ENCODE peak calls at places on chromosomes 11 and 22, in five cellular contexts. One of them, this sample, is unnamed.

GRCh38 chr11:102476069-102476468 is 23.5 kb upstream of the TMEM123 start:
- DNase-seq in cardiac fibroblast: peak; percentile 65
- DNase-seq in stimulated activated CD4-positive, alpha-beta T cell treated with anti-CD3 and anti-CD28 coated beads, TNF-alpha, amount 100 ng/mL, for 1 hour: no peak
- DNase-seq in AG09309: no peak
- DNase-seq in sigmoid colon: no peak
- DNase-seq in this sample: no peak

GRCh38 chr11:21861314-21861713 is 331.6 kb upstream of the ANO5 start:
- DNase-seq in cardiac fibroblast: no peak
- DNase-seq in stimulated activated CD4-positive, alpha-beta T cell treated with anti-CD3 and anti-CD28 coated beads, TNF-alpha, amount 100 ng/mL, for 1 hour: no peak
- DNase-seq in AG09309: no peak
- DNase-seq in sigmoid colon: no peak
- DNase-seq in this sample: no peak

GRCh38 chr11:122642971-122643370 is 12.6 kb upstream of the UBASH3B start:
- DNase-seq in cardiac fibroblast: peak; percentile 65
- DNase-seq in stimulated activated CD4-positive, alpha-beta T cell treated with anti-CD3 and anti-CD28 coated beads, TNF-alpha, amount 100 ng/mL, for 1 hour: no peak
- DNase-seq in AG09309: no peak
- DNase-seq in sigmoid colon: no peak
- DNase-seq in this sample: no peak

GRCh38 chr11:37988031-37988430 is 1390.0 kb upstream of the RAG2 start:
- DNase-seq in cardiac fibroblast: peak; percentile 84
- DNase-seq in stimulated activated CD4-positive, alpha-beta T cell treated with anti-CD3 and anti-CD28 coated beads, TNF-alpha, amount 100 ng/mL, for 1 hour: no peak
- DNase-seq in AG09309: no peak
- DNase-seq in sigmoid colon: no peak
- DNase-seq in this sample: no peak

GRCh38 chr11:64694821-64695365 is 28.1 kb downstream of the NRXN2 start:
- DNase-seq in cardiac fibroblast: no peak
- DNase-seq in stimulated activated CD4-positive, alpha-beta T cell treated with anti-CD3 and anti-CD28 coated beads, TNF-alpha, amount 100 ng/mL, for 1 hour: no peak
- DNase-seq in AG09309: no peak
- DNase-seq in sigmoid colon: no peak
- DNase-seq in this sample: no peak

GRCh38 chr11:129704831-129705230 is 110.8 kb upstream of the TMEM45B start:
- DNase-seq in cardiac fibroblast: no peak
- DNase-seq in stimulated activated CD4-positive, alpha-beta T cell treated with anti-CD3 and anti-CD28 coated beads, TNF-alpha, amount 100 ng/mL, for 1 hour: no peak
- DNase-seq in AG09309: no peak
- DNase-seq in sigmoid colon: no peak
- DNase-seq in this sample: no peak

GRCh38 chr11:73325036-73325981 is 17.2 kb downstream of the ARHGEF17 start:
- DNase-seq in cardiac fibroblast: peak; percentile 82
- DNase-seq in stimulated activated CD4-positive, alpha-beta T cell treated with anti-CD3 and anti-CD28 coated beads, TNF-alpha, amount 100 ng/mL, for 1 hour: no peak
- DNase-seq in AG09309: no peak
- DNase-seq in sigmoid colon: peak; percentile 83
- DNase-seq in this sample: no peak

GRCh38 chr11:45233804-45234170 is 52.4 kb downstream of the SYT13 start:
- DNase-seq in cardiac fibroblast: no peak
- DNase-seq in stimulated activated CD4-positive, alpha-beta T cell treated with anti-CD3 and anti-CD28 coated beads, TNF-alpha, amount 100 ng/mL, for 1 hour: no peak
- DNase-seq in AG09309: no peak
- DNase-seq in sigmoid colon: peak; percentile 55
- DNase-seq in this sample: no peak

GRCh38 chr22:20249797-20250354 is 18.2 kb downstream of the RTN4R start:
- DNase-seq in cardiac fibroblast: peak; percentile 57
- DNase-seq in stimulated activated CD4-positive, alpha-beta T cell treated with anti-CD3 and anti-CD28 coated beads, TNF-alpha, amount 100 ng/mL, for 1 hour: no peak
- DNase-seq in AG09309: no peak
- DNase-seq in sigmoid colon: peak; percentile 78
- DNase-seq in this sample: peak; percentile 73

GRCh38 chr11:131875611-131876010 is 505.2 kb downstream of the NTM start:
- DNase-seq in cardiac fibroblast: peak; percentile 64
- DNase-seq in stimulated activated CD4-positive, alpha-beta T cell treated with anti-CD3 and anti-CD28 coated beads, TNF-alpha, amount 100 ng/mL, for 1 hour: no peak
- DNase-seq in AG09309: no peak
- DNase-seq in sigmoid colon: no peak
- DNase-seq in this sample: no peak

GRCh38 chr11:74742070-74742469 is 6.6 kb upstream of the RNF169 start:
- DNase-seq in cardiac fibroblast: no peak
- DNase-seq in stimulated activated CD4-positive, alpha-beta T cell treated with anti-CD3 and anti-CD28 coated beads, TNF-alpha, amount 100 ng/mL, for 1 hour: no peak
- DNase-seq in AG09309: no peak
- DNase-seq in sigmoid colon: no peak
- DNase-seq in this sample: no peak

GRCh38 chr11:95829580-95830259 is 39.4 kb downstream of the CEP57 start:
- DNase-seq in cardiac fibroblast: peak; percentile 67
- DNase-seq in stimulated activated CD4-positive, alpha-beta T cell treated with anti-CD3 and anti-CD28 coated beads, TNF-alpha, amount 100 ng/mL, for 1 hour: no peak
- DNase-seq in AG09309: no peak
- DNase-seq in sigmoid colon: no peak
- DNase-seq in this sample: no peak

GRCh38 chr11:14422052-14422813 is 63.2 kb upstream of the RRAS2 start:
- DNase-seq in cardiac fibroblast: peak; percentile 99
- DNase-seq in stimulated activated CD4-positive, alpha-beta T cell treated with anti-CD3 and anti-CD28 coated beads, TNF-alpha, amount 100 ng/mL, for 1 hour: no peak
- DNase-seq in AG09309: peak; percentile 96
- DNase-seq in sigmoid colon: peak; percentile 94
- DNase-seq in this sample: peak; percentile 67

GRCh38 chr11:32365192-32365591 is 70.1 kb downstream of the WT1 start:
- DNase-seq in cardiac fibroblast: no peak
- DNase-seq in stimulated activated CD4-positive, alpha-beta T cell treated with anti-CD3 and anti-CD28 coated beads, TNF-alpha, amount 100 ng/mL, for 1 hour: no peak
- DNase-seq in AG09309: no peak
- DNase-seq in sigmoid colon: no peak
- DNase-seq in this sample: no peak

GRCh38 chr22:44648085-44648820 is 53.8 kb upstream of the PRR5 start:
- DNase-seq in cardiac fibroblast: no peak
- DNase-seq in stimulated activated CD4-positive, alpha-beta T cell treated with anti-CD3 and anti-CD28 coated beads, TNF-alpha, amount 100 ng/mL, for 1 hour: no peak
- DNase-seq in AG09309: no peak
- DNase-seq in sigmoid colon: no peak
- DNase-seq in this sample: peak; percentile 23